ENCODE peak calls at places on chromosomes 16 and 17, in four cellular contexts. C is K562, K is GM12878, J is IMR-90. Z is an unnamed sample.

GRCh38 chr16:81745704-81746558 is 33.2 kb upstream of the PLCG2 start:
- DNase-seq in C (peak), K (no peak), J (peak), Z (peak)

GRCh38 chr16:14193316-14193871 is 122.3 kb downstream of the MRTFB start:
- DNase-seq in C (no peak), K (peak), J (no peak), Z (no peak)

GRCh38 chr17:72969293-72969692 is 123.2 kb downstream of the SLC39A11 start:
- DNase-seq in C (no peak), K (no peak), J (no peak), Z (no peak)

GRCh38 chr17:37092041-37092440 is 143.3 kb downstream of the AATF start:
- DNase-seq in C (no peak), K (no peak), J (no peak), Z (peak)

GRCh38 chr16:7289299-7289698 is 43.3 kb upstream of the RBFOX1 start:
- DNase-seq in C (no peak), K (no peak), J (no peak), Z (no peak)

GRCh38 chr17:869567-870530 is 87.7 kb downstream of the MRM3 start:
- DNase-seq in C (peak), K (no peak), J (peak), Z (no peak)

GRCh38 chr16:88810868-88811599 is 694 bp downstream of the APRT start:
- DNase-seq in C (no peak), K (no peak), J (peak), Z (peak)

GRCh38 chr17:70256751-70257150 is 87.4 kb downstream of the KCNJ2 start:
- DNase-seq in C (no peak), K (no peak), J (no peak), Z (no peak)

GRCh38 chr16:57623251-57624043 is 5.0 kb upstream of the ADGRG1 start:
- DNase-seq in C (peak), K (no peak), J (peak), Z (peak)

GRCh38 chr16:59463776-59464175 is 729.7 kb upstream of the GOT2 start:
- DNase-seq in C (no peak), K (no peak), J (peak), Z (no peak)

GRCh38 chr17:49708515-49709161 is 874 bp upstream of the SLC35B1 start:
- DNase-seq in C (peak), K (no peak), J (no peak), Z (no peak)

GRCh38 chr17:77493238-77493812 is 352.6 kb downstream of the SEC14L1 start:
- DNase-seq in C (no peak), K (no peak), J (no peak), Z (no peak)

GRCh38 chr17:42281571-42282096 is 5.4 kb upstream of the STAT5B start:
- DNase-seq in C (no peak), K (no peak), J (no peak), Z (no peak)

GRCh38 chr17:13885953-13886889 is 183.1 kb upstream of the COX10 start:
- DNase-seq in C (no peak), K (no peak), J (peak), Z (no peak)

GRCh38 chr17:74466111-74466784 is at the start of gene CD300A:
- DNase-seq in C (no peak), K (no peak), J (no peak), Z (no peak)

GRCh38 chr16:1614226-1615102 is 2.3 kb downstream of the CRAMP1 start:
- DNase-seq in C (peak), K (no peak), J (peak), Z (no peak)

GRCh38 chr16:25413962-25414361 is 156.3 kb upstream of the ZKSCAN2 start:
- DNase-seq in C (no peak), K (no peak), J (no peak), Z (no peak)

GRCh38 chr17:69090365-69090764 is 29.6 kb upstream of the ABCA9 start:
- DNase-seq in C (no peak), K (no peak), J (no peak), Z (no peak)

GRCh38 chr16:84599528-84600202 is 18.2 kb downstream of the COTL1 start:
- DNase-seq in C (no peak), K (no peak), J (peak), Z (peak)

GRCh38 chr16:50024684-50025543 is at the start of gene CNEP1R1:
- DNase-seq in C (peak), K (peak), J (peak), Z (peak)

GRCh38 chr16:50879873-50880695 is 138.2 kb downstream of the CYLD start:
- DNase-seq in C (no peak), K (no peak), J (no peak), Z (no peak)

GRCh38 chr17:82333279-82334171 is at the start of gene SECTM1:
- DNase-seq in C (no peak), K (no peak), J (peak), Z (no peak)

GRCh38 chr17:82330322-82331239 is 3.0 kb downstream of the SECTM1 start:
- DNase-seq in C (peak), K (no peak), J (peak), Z (peak)

GRCh38 chr17:82329683-82330321 is 3.8 kb downstream of the SECTM1 start:
- DNase-seq in C (no peak), K (no peak), J (no peak), Z (no peak)

GRCh38 chr17:82332669-82333278 is 792 bp downstream of the SECTM1 start:
- DNase-seq in C (peak), K (no peak), J (peak), Z (no peak)

DNA sequence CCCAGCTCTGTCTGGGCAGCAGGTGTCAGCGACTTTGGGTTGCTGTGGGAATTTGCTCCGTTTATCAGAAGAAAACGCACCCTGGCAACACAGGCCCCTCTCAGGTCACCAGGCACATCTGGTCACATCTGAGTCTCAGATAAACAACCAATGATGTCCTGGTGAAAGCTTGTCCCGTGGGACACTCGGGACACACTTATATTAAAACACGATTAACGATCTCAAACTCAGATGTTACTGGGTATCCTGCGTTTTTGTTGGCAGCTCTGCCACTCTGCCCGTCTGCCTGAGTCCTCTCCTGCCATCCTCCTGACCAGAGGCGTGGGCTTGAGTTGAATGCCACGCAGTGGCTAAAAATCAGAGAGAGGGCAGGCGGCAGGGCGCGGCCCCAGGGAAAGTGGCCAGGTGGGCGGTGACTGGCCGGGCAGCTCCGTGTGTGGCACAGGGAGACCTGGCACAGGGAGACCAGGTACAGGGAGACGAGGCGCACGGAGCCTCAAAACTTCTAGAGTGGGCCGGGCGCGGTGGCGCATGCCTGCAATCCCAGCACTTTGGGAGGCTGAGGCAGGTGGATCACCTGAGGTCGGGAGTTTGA is 2.1 kb downstream of the SECTM1 start:
- DNase-seq in C (no peak), K (no peak), J (no peak), Z (no peak)
- TF ChIP-seq SMC3 in C (no peak), K (no peak), J (no peak), Z (no peak)

DNA sequence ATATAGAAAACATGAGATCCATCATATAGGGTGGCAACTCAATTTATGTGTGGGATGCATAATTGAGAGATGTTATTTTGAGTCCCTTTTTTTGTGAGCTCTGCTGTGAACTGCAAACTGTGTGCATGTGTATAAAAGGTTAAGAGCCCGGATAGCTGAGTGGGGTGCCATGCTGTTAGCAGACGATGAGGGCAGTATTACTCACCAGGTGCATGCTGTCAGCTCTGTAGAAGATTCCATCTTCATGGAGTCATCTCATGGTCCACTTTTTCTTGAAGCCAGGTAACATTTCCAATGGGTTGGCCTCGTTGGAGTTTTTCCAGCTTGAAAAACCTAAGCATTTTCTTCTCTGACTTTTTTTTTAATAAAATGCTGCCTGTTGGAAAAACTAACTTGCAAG is 43.0 kb upstream of the RHBDL3 start:
- DNase-seq in C (no peak), K (no peak), J (peak), Z (no peak)
- TF ChIP-seq SMC3 in C (no peak), K (no peak), J (no peak), Z (no peak)

DNA sequence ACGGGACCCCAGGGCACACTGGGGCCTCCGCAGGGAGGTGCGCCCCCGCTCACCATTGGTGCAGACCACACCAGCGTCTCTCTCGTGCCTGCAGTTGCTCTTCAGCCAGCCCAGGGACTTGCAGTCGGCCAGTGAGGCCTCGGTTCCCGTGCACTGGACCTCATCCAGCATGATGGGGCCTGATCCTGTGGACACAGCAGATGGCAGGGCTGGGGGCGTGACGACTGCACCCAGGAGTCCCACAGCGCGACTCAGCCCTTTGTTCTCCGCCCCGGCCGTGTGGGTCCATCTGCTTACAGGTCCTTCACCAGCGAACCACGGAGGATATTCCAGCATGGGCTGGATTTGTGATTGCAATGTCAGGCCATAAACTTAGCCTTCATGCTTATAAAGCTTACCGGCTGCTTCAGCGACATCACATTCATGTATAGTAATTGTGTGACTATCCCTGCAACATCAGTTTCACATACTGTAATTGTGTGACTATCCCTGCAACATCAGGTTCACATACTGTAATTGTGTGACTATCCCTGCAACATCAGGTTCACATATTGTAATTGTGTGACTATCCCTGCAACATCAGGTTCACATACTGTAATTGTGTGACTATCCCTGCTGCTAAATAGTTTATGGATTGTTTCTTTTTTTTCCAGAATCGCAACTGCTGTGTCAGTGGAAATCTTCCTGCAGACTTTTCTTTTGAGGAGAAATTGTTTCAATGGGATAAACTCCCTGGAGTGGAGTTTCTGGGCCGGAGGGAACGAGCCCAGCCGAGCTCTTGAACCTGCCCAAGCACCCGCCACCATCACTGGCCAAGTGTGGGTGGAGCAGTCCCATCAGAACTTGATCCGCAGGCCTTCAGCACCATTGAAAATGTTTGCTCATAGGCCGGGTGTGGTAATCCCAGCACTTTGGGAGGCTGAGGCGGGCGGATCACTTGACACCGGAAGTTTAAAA is 4.8 kb downstream of the LGALS3BP start:
- DNase-seq in C (no peak), K (no peak), J (peak), Z (no peak)
- TF ChIP-seq SMC3 in C (no peak), K (no peak), J (no peak), Z (no peak)

DNA sequence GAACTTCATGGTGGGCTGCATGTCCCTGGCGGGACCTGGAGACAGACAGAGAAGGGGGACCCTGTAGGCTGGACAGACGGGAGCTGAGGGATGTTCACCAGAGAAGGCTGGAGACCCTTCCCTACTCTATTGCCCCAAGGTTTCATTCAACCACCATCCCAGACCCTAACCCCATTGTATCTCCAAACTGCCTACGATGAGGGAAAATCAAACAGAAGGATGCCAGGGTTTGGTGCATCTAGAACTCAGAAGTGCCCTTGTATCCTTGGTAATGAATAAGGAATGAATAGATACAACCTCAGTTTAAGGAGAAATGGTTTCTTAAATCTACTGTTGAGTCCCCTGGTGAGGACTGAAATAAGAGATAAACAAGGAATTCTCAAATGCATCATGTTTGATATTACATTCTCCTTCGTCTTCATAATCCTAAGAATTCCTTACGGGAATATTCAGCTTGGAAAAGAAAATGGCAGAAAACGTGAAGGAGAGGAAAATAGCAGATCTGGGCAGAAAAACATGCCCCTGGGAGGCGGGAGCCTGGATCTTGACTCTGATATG is 16.4 kb downstream of the TNS4 start:
- DNase-seq in C (no peak), K (no peak), J (no peak), Z (no peak)
- TF ChIP-seq SMC3 in C (no peak), K (no peak), J (no peak), Z (no peak)